ENCODE peak calls at places on chromosomes 16 and 17, in ten cellular contexts. L is heart right ventricle, V is body of pancreas, U is IMR-90, X is neural progenitor cell, D is HL-60, A is brain microvascular endothelial cell, Y is K562, R is osteoblast, E is mammary epithelial cell. P is an unnamed sample.

GRCh38 chr17:31820691-31821435 is 38.2 kb downstream of the COPRS start:
- DNase-seq in L (no peak), V (no peak), U (peak), X (no peak), D (no peak), A (no peak), Y (no peak), R (no peak), E (no peak), P (no peak)

GRCh38 chr17:79664925-79665738 is 54.3 kb upstream of the RBFOX3 start:
- DNase-seq in L (peak), V (peak), U (no peak), X (peak), D (no peak), A (no peak), Y (no peak), R (no peak), E (peak), P (no peak)

GRCh38 chr17:83058478-83059167 is 20.8 kb upstream of the METRNL start:
- DNase-seq in L (no peak), V (no peak), U (no peak), X (peak), D (no peak), A (no peak), Y (no peak), R (peak), E (no peak), P (no peak)

GRCh38 chr16:22388101-22388644 is 13.8 kb upstream of the CDR2 start:
- DNase-seq in L (no peak), V (no peak), U (peak), X (no peak), D (no peak), A (no peak), Y (no peak), R (no peak), E (no peak), P (no peak)

GRCh38 chr17:8151120-8151640 is 1.0 kb downstream of the PER1 start:
- DNase-seq in L (peak), V (peak), U (peak), X (peak), D (peak), A (peak), Y (peak), R (peak), E (peak), P (peak)

GRCh38 chr17:62971853-62972252 is 5.8 kb downstream of the TANC2 start:
- DNase-seq in L (no peak), V (no peak), U (no peak), X (no peak), D (no peak), A (no peak), Y (no peak), R (no peak), E (no peak), P (no peak)

GRCh38 chr16:28932339-28933141 is 769 bp downstream of the CD19 start:
- DNase-seq in L (no peak), V (no peak), U (no peak), X (no peak), D (no peak), A (no peak), Y (no peak), R (peak), E (no peak), P (no peak)

GRCh38 chr17:40313660-40314556 is 4.9 kb downstream of the RARA start:
- DNase-seq in L (no peak), V (no peak), U (no peak), X (no peak), D (no peak), A (no peak), Y (no peak), R (peak), E (no peak), P (no peak)

GRCh38 chr16:630024-630814 is 566 bp upstream of the WFIKKN1 start:
- DNase-seq in L (no peak), V (peak), U (no peak), X (peak), D (no peak), A (no peak), Y (no peak), R (no peak), E (no peak), P (no peak)

GRCh38 chr17:76382803-76383644 is 1.4 kb upstream of the SPHK1 start:
- DNase-seq in L (peak), V (peak), U (peak), X (peak), D (peak), A (peak), Y (peak), R (peak), E (peak), P (no peak)

GRCh38 chr17:8109669-8110455 is 8.5 kb downstream of the ALOXE3 start:
- DNase-seq in L (no peak), V (peak), U (no peak), X (peak), D (no peak), A (no peak), Y (peak), R (peak), E (peak), P (no peak)

GRCh38 chr17:19508327-19508867 is 25.3 kb upstream of the SLC47A1 start:
- DNase-seq in L (peak), V (peak), U (no peak), X (peak), D (no peak), A (no peak), Y (peak), R (no peak), E (no peak), P (no peak)

GRCh38 chr17:40566027-40566426 is 755 bp upstream of the CCR7 start:
- DNase-seq in L (no peak), V (no peak), U (no peak), X (no peak), D (no peak), A (no peak), Y (no peak), R (no peak), E (no peak), P (no peak)

DNA sequence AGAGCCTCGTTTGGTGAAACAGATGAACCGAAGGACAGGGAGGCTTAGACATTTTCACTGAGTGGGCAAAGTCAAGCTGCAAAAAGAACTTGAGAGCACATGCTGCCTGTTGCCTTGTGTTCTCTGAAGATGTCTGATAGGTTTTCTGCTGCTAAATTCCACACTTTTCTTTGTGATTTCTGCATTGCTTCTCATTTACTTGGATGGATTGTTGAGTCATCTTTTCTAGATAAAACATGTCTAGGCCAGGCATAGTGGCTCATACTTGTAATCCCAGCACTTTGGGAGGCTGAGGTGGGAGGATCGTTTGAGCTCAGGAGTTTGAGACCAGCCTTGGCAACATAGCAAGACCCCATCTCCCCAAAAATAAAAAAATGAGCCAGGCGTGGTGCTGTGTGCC is 80.4 kb upstream of the CLEC18A start:
- DNase-seq in L (no peak), V (no peak), U (no peak), X (no peak), D (no peak), A (no peak), Y (no peak), R (no peak), E (peak), P (no peak)
- H3K27ac ChIP-seq in L (no peak), V (no peak), U (no peak), X (no peak), D (no peak), A (no peak), Y (no peak), R (no peak), E (no peak), P (no peak)

GRCh38 chr16:68752602-68753001 is 15.5 kb downstream of the CDH1 start:
- DNase-seq in L (no peak), V (no peak), U (no peak), X (no peak), D (no peak), A (no peak), Y (no peak), R (no peak), E (no peak), P (no peak)

GRCh38 chr16:68754117-68754792 is 17.2 kb downstream of the CDH1 start:
- DNase-seq in L (no peak), V (no peak), U (no peak), X (no peak), D (no peak), A (no peak), Y (no peak), R (no peak), E (peak), P (no peak)

GRCh38 chr16:68760671-68761275 is 23.7 kb downstream of the CDH1 start:
- DNase-seq in L (no peak), V (peak), U (peak), X (no peak), D (no peak), A (peak), Y (peak), R (peak), E (peak), P (no peak)

GRCh38 chr16:68759062-68759461 is 22.0 kb downstream of the CDH1 start:
- DNase-seq in L (no peak), V (no peak), U (no peak), X (no peak), D (no peak), A (no peak), Y (no peak), R (no peak), E (no peak), P (no peak)

GRCh38 chr16:68756250-68757051 is 19.4 kb downstream of the CDH1 start:
- DNase-seq in L (no peak), V (peak), U (no peak), X (no peak), D (peak), A (no peak), Y (no peak), R (no peak), E (peak), P (no peak)
- H3K27ac ChIP-seq in L (no peak), V (peak), U (no peak), X (no peak), D (no peak), A (no peak), Y (no peak), R (no peak), E (peak), P (peak)

GRCh38 chr16:51057102-51057793 is 93.8 kb downstream of the SALL1 start:
- DNase-seq in L (no peak), V (no peak), U (no peak), X (no peak), D (no peak), A (no peak), Y (no peak), R (no peak), E (no peak), P (no peak)
- H3K27ac ChIP-seq in L (no peak), V (no peak), U (no peak), X (no peak), D (no peak), A (no peak), Y (no peak), R (no peak), E (no peak), P (no peak)

GRCh38 chr17:45086346-45086745 is 25.2 kb downstream of the NMT1 start:
- DNase-seq in L (no peak), V (no peak), U (no peak), X (no peak), D (no peak), A (no peak), Y (no peak), R (no peak), E (no peak), P (no peak)
- H3K27ac ChIP-seq in L (no peak), V (no peak), U (peak), X (no peak), D (no peak), A (no peak), Y (no peak), R (no peak), E (no peak), P (peak)

DNA sequence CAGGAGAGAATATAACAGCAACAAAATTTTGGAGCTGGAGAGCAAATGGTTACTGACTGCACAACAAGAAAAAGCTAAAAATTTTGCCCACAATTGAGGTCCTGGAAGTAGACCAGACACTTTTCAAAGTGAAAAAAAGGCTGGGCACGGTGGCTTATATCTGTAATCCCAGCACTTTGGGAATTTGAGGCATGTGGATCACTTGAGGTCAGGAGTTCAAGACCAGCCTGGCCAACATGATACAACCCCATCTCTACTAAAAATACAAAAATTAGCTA is 22.9 kb downstream of the TUBD1 start:
- DNase-seq in L (no peak), V (no peak), U (no peak), X (no peak), D (no peak), A (no peak), Y (no peak), R (no peak), E (no peak), P (no peak)
- H3K27ac ChIP-seq in L (no peak), V (peak), U (no peak), X (no peak), D (no peak), A (no peak), Y (no peak), R (no peak), E (no peak), P (peak)

DNA sequence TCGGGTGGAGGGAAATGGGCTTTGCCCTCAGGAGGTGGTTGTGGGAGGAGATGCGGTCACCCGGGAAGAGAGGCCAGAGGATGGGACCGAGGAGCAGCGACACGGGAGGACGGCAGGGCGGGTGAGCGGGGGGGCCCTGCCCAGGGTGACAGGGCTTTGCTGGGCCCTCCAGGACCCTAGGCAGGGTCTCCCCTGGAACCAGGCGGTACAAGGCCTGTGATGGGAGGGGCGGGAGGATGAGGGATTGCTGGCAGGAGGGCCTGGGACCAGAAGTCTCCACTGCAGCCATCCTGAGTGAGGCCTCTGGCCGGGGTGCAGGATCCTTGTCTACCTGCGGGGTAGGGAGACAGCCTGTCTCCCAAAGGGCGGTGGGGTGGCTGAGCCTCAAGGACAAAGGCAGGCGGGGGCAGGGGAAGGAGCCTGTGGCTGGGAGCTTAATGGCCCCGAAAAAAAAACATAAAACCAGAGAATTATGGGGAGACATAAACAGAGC is 66.9 kb downstream of the SREBF1 start:
- DNase-seq in L (no peak), V (no peak), U (no peak), X (no peak), D (no peak), A (no peak), Y (no peak), R (no peak), E (no peak), P (no peak)
- H3K27ac ChIP-seq in L (peak), V (no peak), U (no peak), X (no peak), D (no peak), A (no peak), Y (no peak), R (no peak), E (no peak), P (peak)

DNA sequence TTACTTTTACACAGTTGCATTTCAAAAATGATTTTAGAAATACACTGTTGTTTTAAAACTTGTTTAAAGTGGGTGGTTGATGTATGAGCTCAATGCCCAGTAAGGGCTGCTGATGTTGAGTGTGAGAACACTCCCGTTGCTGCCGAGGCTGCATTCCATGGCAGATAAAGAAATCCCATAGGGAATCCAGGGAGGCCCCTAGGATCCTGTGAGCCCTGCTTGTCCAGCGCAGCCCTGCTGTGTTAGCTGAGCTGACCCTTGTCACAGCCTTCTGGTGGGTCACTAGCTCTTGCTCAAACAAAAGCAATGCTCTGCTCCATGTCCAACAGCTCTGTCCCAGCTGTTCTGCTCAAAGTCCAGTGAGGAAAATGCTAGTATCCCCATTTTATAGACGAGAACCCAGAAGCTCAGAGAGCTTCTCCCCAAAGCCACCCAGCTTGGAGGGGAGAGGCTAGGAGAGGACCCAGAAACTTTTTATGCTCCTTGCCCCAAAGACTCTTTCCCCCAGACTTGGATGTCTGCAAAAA is 18.6 kb upstream of the COL1A1 start:
- DNase-seq in L (no peak), V (no peak), U (peak), X (peak), D (no peak), A (peak), Y (no peak), R (peak), E (no peak), P (no peak)
- H3K27ac ChIP-seq in L (no peak), V (no peak), U (peak), X (peak), D (no peak), A (peak), Y (no peak), R (peak), E (peak), P (peak)

GRCh38 chr17:77736207-77736600 is 222.3 kb upstream of the TNRC6C start:
- DNase-seq in L (peak), V (no peak), U (no peak), X (peak), D (no peak), A (no peak), Y (no peak), R (no peak), E (no peak), P (no peak)

GRCh38 chr17:77734371-77735050 is 224.0 kb upstream of the TNRC6C start:
- DNase-seq in L (peak), V (peak), U (peak), X (peak), D (no peak), A (peak), Y (peak), R (peak), E (no peak), P (no peak)

GRCh38 chr17:77735341-77736206 is 222.9 kb upstream of the TNRC6C start:
- DNase-seq in L (peak), V (no peak), U (no peak), X (peak), D (no peak), A (no peak), Y (peak), R (no peak), E (no peak), P (no peak)

GRCh38 chr17:77735051-77735340 is 223.5 kb upstream of the TNRC6C start:
- DNase-seq in L (no peak), V (no peak), U (no peak), X (no peak), D (no peak), A (no peak), Y (no peak), R (no peak), E (no peak), P (no peak)

GRCh38 chr17:77733576-77734296 is 224.8 kb upstream of the TNRC6C start:
- DNase-seq in L (peak), V (no peak), U (no peak), X (no peak), D (no peak), A (no peak), Y (no peak), R (no peak), E (no peak), P (no peak)
- H3K27ac ChIP-seq in L (peak), V (no peak), U (no peak), X (no peak), D (no peak), A (no peak), Y (no peak), R (no peak), E (no peak), P (peak)

GRCh38 chr16:57618306-57619132 is 9.9 kb upstream of the ADGRG1 start:
- DNase-seq in L (no peak), V (peak), U (peak), X (no peak), D (no peak), A (no peak), Y (no peak), R (peak), E (peak), P (no peak)

GRCh38 chr16:57619606-57620315 is 8.7 kb upstream of the ADGRG1 start:
- DNase-seq in L (no peak), V (peak), U (no peak), X (no peak), D (no peak), A (no peak), Y (no peak), R (peak), E (peak), P (no peak)

GRCh38 chr16:57620316-57621231 is 7.9 kb upstream of the ADGRG1 start:
- DNase-seq in L (no peak), V (peak), U (no peak), X (no peak), D (no peak), A (no peak), Y (no peak), R (peak), E (peak), P (no peak)

GRCh38 chr16:57617604-57618111 is 10.8 kb upstream of the ADGRG1 start:
- DNase-seq in L (no peak), V (no peak), U (no peak), X (no peak), D (no peak), A (no peak), Y (no peak), R (peak), E (no peak), P (no peak)

GRCh38 chr16:57619133-57619605 is 9.3 kb upstream of the ADGRG1 start:
- DNase-seq in L (no peak), V (no peak), U (no peak), X (no peak), D (no peak), A (no peak), Y (no peak), R (no peak), E (no peak), P (no peak)
- H3K27ac ChIP-seq in L (no peak), V (peak), U (no peak), X (no peak), D (no peak), A (no peak), Y (no peak), R (no peak), E (peak), P (peak)

GRCh38 chr16:2210386-2211365 is at the start of gene BRICD5:
- DNase-seq in L (no peak), V (no peak), U (peak), X (no peak), D (no peak), A (no peak), Y (no peak), R (peak), E (no peak), P (no peak)
- H3K27ac ChIP-seq in L (peak), V (no peak), U (no peak), X (peak), D (no peak), A (no peak), Y (peak), R (no peak), E (no peak), P (peak)

P was measured in esophagus squamous epithelium.